ENCODE peak calls at places on chromosome 21, in eight cellular contexts. One of them, this sample, is unnamed.

GRCh38 chr21:19236209-19236608 is 832.6 kb upstream of the TMPRSS15 start:
- DNase-seq in fibroblast of lung: no peak
- DNase-seq in GM23338: no peak
- DNase-seq in heart left ventricle: no peak
- DNase-seq in NB4: no peak
- DNase-seq in stomach: no peak
- DNase-seq in mammary epithelial cell: no peak
- DNase-seq in cardiac muscle cell: no peak
- DNase-seq in this sample: no peak

GRCh38 chr21:15667010-15667409 is 62.8 kb upstream of the USP25 start:
- DNase-seq in stomach: no peak
- DNase-seq in cardiac muscle cell: no peak
- DNase-seq in mammary epithelial cell: peak; percentile 68
- DNase-seq in fibroblast of lung: peak; percentile 66
- DNase-seq in NB4: no peak
- DNase-seq in GM23338: no peak
- DNase-seq in heart left ventricle: no peak
- DNase-seq in this sample: peak; percentile 13

GRCh38 chr21:24444736-24445135 is 1162.5 kb downstream of the MRPL39 start:
- DNase-seq in GM23338: no peak
- DNase-seq in NB4: no peak
- DNase-seq in mammary epithelial cell: no peak
- DNase-seq in stomach: no peak
- DNase-seq in fibroblast of lung: no peak
- DNase-seq in heart left ventricle: no peak
- DNase-seq in cardiac muscle cell: no peak
- DNase-seq in this sample: no peak

GRCh38 chr21:38806153-38806941 is 618 bp downstream of the ETS2 start:
- DNase-seq in cardiac muscle cell: peak; percentile 52
- DNase-seq in stomach: no peak
- DNase-seq in mammary epithelial cell: no peak
- DNase-seq in NB4: peak; percentile 55
- DNase-seq in fibroblast of lung: no peak
- DNase-seq in GM23338: peak; percentile 54
- DNase-seq in heart left ventricle: peak; percentile 49
- DNase-seq in this sample: no peak

GRCh38 chr21:35408401-35408800 is 359.3 kb upstream of the RUNX1 start:
- DNase-seq in cardiac muscle cell: no peak
- DNase-seq in stomach: no peak
- DNase-seq in heart left ventricle: no peak
- DNase-seq in mammary epithelial cell: peak; percentile 37
- DNase-seq in NB4: no peak
- DNase-seq in GM23338: no peak
- DNase-seq in fibroblast of lung: peak; percentile 37
- DNase-seq in this sample: no peak

GRCh38 chr21:15894596-15894995 is 164.8 kb downstream of the USP25 start:
- DNase-seq in GM23338: no peak
- DNase-seq in cardiac muscle cell: no peak
- DNase-seq in NB4: peak; percentile 5
- DNase-seq in heart left ventricle: no peak
- DNase-seq in mammary epithelial cell: no peak
- DNase-seq in fibroblast of lung: peak; percentile 56
- DNase-seq in stomach: no peak
- DNase-seq in this sample: no peak

GRCh38 chr21:42835211-42835610 is 44.1 kb downstream of the WDR4 start:
- DNase-seq in GM23338: no peak
- DNase-seq in cardiac muscle cell: no peak
- DNase-seq in stomach: peak; percentile 1
- DNase-seq in NB4: no peak
- DNase-seq in heart left ventricle: no peak
- DNase-seq in fibroblast of lung: no peak
- DNase-seq in mammary epithelial cell: no peak
- DNase-seq in this sample: no peak

GRCh38 chr21:17775431-17776126 is 43.6 kb downstream of the C21orf91 start:
- DNase-seq in fibroblast of lung: no peak
- DNase-seq in GM23338: no peak
- DNase-seq in stomach: no peak
- DNase-seq in NB4: no peak
- DNase-seq in mammary epithelial cell: no peak
- DNase-seq in cardiac muscle cell: no peak
- DNase-seq in heart left ventricle: no peak
- DNase-seq in this sample: no peak

GRCh38 chr21:42781150-42781980 is 98.0 kb downstream of the WDR4 start:
- DNase-seq in fibroblast of lung: no peak
- DNase-seq in mammary epithelial cell: peak; percentile 27
- DNase-seq in GM23338: peak; percentile 63
- DNase-seq in NB4: no peak
- DNase-seq in cardiac muscle cell: peak; percentile 54
- DNase-seq in stomach: peak; percentile 34
- DNase-seq in heart left ventricle: peak; percentile 27
- DNase-seq in this sample: no peak

GRCh38 chr21:26844258-26845065 is 747 bp downstream of the ADAMTS1 start:
- DNase-seq in NB4: no peak
- DNase-seq in mammary epithelial cell: peak; percentile 64
- DNase-seq in heart left ventricle: peak; percentile 76
- DNase-seq in stomach: no peak
- DNase-seq in cardiac muscle cell: peak; percentile 68
- DNase-seq in GM23338: peak; percentile 60
- DNase-seq in fibroblast of lung: peak; percentile 52
- DNase-seq in this sample: no peak

GRCh38 chr21:26874347-26874746 is 29.1 kb upstream of the ADAMTS1 start:
- DNase-seq in mammary epithelial cell: no peak
- DNase-seq in stomach: no peak
- DNase-seq in GM23338: no peak
- DNase-seq in NB4: no peak
- DNase-seq in fibroblast of lung: no peak
- DNase-seq in cardiac muscle cell: no peak
- DNase-seq in heart left ventricle: no peak
- DNase-seq in this sample: no peak

GRCh38 chr21:29299906-29300546 is 1.3 kb downstream of the BACH1 start:
- DNase-seq in NB4: peak; percentile 86
- DNase-seq in stomach: peak; percentile 39
- DNase-seq in mammary epithelial cell: peak; percentile 94
- DNase-seq in GM23338: peak; percentile 74
- DNase-seq in fibroblast of lung: peak; percentile 92
- DNase-seq in cardiac muscle cell: peak; percentile 70
- DNase-seq in heart left ventricle: peak; percentile 41
- DNase-seq in this sample: peak; percentile 94

GRCh38 chr21:29303301-29303700 is 4.6 kb downstream of the BACH1 start:
- DNase-seq in GM23338: no peak
- DNase-seq in mammary epithelial cell: no peak
- DNase-seq in fibroblast of lung: no peak
- DNase-seq in NB4: no peak
- DNase-seq in stomach: no peak
- DNase-seq in heart left ventricle: no peak
- DNase-seq in cardiac muscle cell: no peak
- DNase-seq in this sample: no peak

GRCh38 chr21:29302340-29302991 is 3.7 kb downstream of the BACH1 start:
- DNase-seq in mammary epithelial cell: peak; percentile 24
- DNase-seq in heart left ventricle: no peak
- DNase-seq in GM23338: no peak
- DNase-seq in cardiac muscle cell: peak; percentile 30
- DNase-seq in fibroblast of lung: peak; percentile 25
- DNase-seq in NB4: no peak
- DNase-seq in stomach: no peak
- DNase-seq in this sample: no peak

GRCh38 chr21:29300547-29301138 is 1.9 kb downstream of the BACH1 start:
- DNase-seq in stomach: no peak
- DNase-seq in NB4: no peak
- DNase-seq in fibroblast of lung: peak; percentile 51
- DNase-seq in mammary epithelial cell: no peak
- DNase-seq in heart left ventricle: no peak
- DNase-seq in GM23338: no peak
- DNase-seq in cardiac muscle cell: no peak
- DNase-seq in this sample: no peak

GRCh38 chr21:29301703-29302102 is 3.0 kb downstream of the BACH1 start:
- DNase-seq in fibroblast of lung: no peak
- DNase-seq in GM23338: no peak
- DNase-seq in stomach: no peak
- DNase-seq in cardiac muscle cell: no peak
- DNase-seq in NB4: no peak
- DNase-seq in mammary epithelial cell: no peak
- DNase-seq in heart left ventricle: no peak
- DNase-seq in this sample: no peak
- H3K4me3 ChIP-seq in fibroblast of lung: peak overlapping the region; percentile 93
- H3K4me3 ChIP-seq in GM23338: peak overlapping the region; percentile 31
- H3K4me3 ChIP-seq in stomach: no peak overlapping the region
- H3K4me3 ChIP-seq in cardiac muscle cell: no peak overlapping the region
- H3K4me3 ChIP-seq in NB4: peak overlapping the region; percentile 79
- H3K4me3 ChIP-seq in mammary epithelial cell: no peak overlapping the region
- H3K4me3 ChIP-seq in heart left ventricle: peak overlapping the region; percentile 89
- H3K4me3 ChIP-seq in this sample: peak overlapping the region; percentile 18

GRCh38 chr21:46097826-46098286 is at the start of gene COL6A2:
- DNase-seq in GM23338: peak; percentile 85
- DNase-seq in mammary epithelial cell: no peak
- DNase-seq in heart left ventricle: peak; percentile 72
- DNase-seq in NB4: no peak
- DNase-seq in stomach: peak; percentile 45
- DNase-seq in fibroblast of lung: peak; percentile 64
- DNase-seq in cardiac muscle cell: peak; percentile 82
- DNase-seq in this sample: no peak
- TF ChIP-seq CTCF in GM23338: peak; percentile 41
- TF ChIP-seq CTCF in mammary epithelial cell: no peak
- TF ChIP-seq CTCF in heart left ventricle: peak; percentile 47
- TF ChIP-seq CTCF in NB4: no peak
- TF ChIP-seq CTCF in stomach: no peak
- TF ChIP-seq CTCF in fibroblast of lung: peak; percentile 14
- TF ChIP-seq CTCF in cardiac muscle cell: peak; percentile 31
- TF ChIP-seq CTCF in this sample: peak; percentile 17

GRCh38 chr21:33019516-33019884 is 6.2 kb upstream of the OLIG2 start:
- DNase-seq in mammary epithelial cell: no peak
- DNase-seq in cardiac muscle cell: no peak
- DNase-seq in GM23338: no peak
- DNase-seq in stomach: no peak
- DNase-seq in NB4: no peak
- DNase-seq in fibroblast of lung: no peak
- DNase-seq in heart left ventricle: no peak
- DNase-seq in this sample: no peak
- H3K4me3 ChIP-seq in mammary epithelial cell: no peak overlapping the region
- H3K4me3 ChIP-seq in cardiac muscle cell: peak overlapping the region; percentile 19
- H3K4me3 ChIP-seq in GM23338: peak overlapping the region; percentile 60
- H3K4me3 ChIP-seq in stomach: no peak overlapping the region
- H3K4me3 ChIP-seq in NB4: no peak overlapping the region
- H3K4me3 ChIP-seq in fibroblast of lung: no peak overlapping the region
- H3K4me3 ChIP-seq in heart left ventricle: no peak overlapping the region
- H3K4me3 ChIP-seq in this sample: no peak overlapping the region

GRCh38 chr21:32414579-32415358 is 2.3 kb downstream of the EVA1C start:
- DNase-seq in NB4: no peak
- DNase-seq in stomach: no peak
- DNase-seq in mammary epithelial cell: peak; percentile 30
- DNase-seq in fibroblast of lung: peak; percentile 70
- DNase-seq in GM23338: no peak
- DNase-seq in heart left ventricle: no peak
- DNase-seq in cardiac muscle cell: no peak
- DNase-seq in this sample: no peak
- TF ChIP-seq CTCF in NB4: peak; percentile 4
- TF ChIP-seq CTCF in stomach: no peak
- TF ChIP-seq CTCF in mammary epithelial cell: peak; percentile 45
- TF ChIP-seq CTCF in fibroblast of lung: peak; percentile 54
- TF ChIP-seq CTCF in GM23338: peak; percentile 54
- TF ChIP-seq CTCF in heart left ventricle: peak; percentile 24
- TF ChIP-seq CTCF in cardiac muscle cell: peak; percentile 45
- TF ChIP-seq CTCF in this sample: peak; percentile 68

GRCh38 chr21:20445971-20446370 is 552.2 kb upstream of the NCAM2 start:
- DNase-seq in stomach: no peak
- DNase-seq in heart left ventricle: no peak
- DNase-seq in mammary epithelial cell: no peak
- DNase-seq in fibroblast of lung: no peak
- DNase-seq in NB4: no peak
- DNase-seq in cardiac muscle cell: no peak
- DNase-seq in GM23338: no peak
- DNase-seq in this sample: no peak
- H3K4me3 ChIP-seq in stomach: no peak overlapping the region
- H3K4me3 ChIP-seq in heart left ventricle: no peak overlapping the region
- H3K4me3 ChIP-seq in mammary epithelial cell: no peak overlapping the region
- H3K4me3 ChIP-seq in fibroblast of lung: no peak overlapping the region
- H3K4me3 ChIP-seq in NB4: no peak overlapping the region
- H3K4me3 ChIP-seq in cardiac muscle cell: no peak overlapping the region
- H3K4me3 ChIP-seq in GM23338: no peak overlapping the region
- H3K4me3 ChIP-seq in this sample: no peak overlapping the region

GRCh38 chr21:34132905-34133304 is 59.5 kb downstream of the MRPS6 start:
- DNase-seq in mammary epithelial cell: no peak
- DNase-seq in heart left ventricle: no peak
- DNase-seq in NB4: no peak
- DNase-seq in GM23338: no peak
- DNase-seq in cardiac muscle cell: no peak
- DNase-seq in fibroblast of lung: no peak
- DNase-seq in stomach: no peak
- DNase-seq in this sample: no peak

GRCh38 chr21:34135330-34135729 is 62.0 kb downstream of the MRPS6 start:
- DNase-seq in cardiac muscle cell: no peak
- DNase-seq in stomach: no peak
- DNase-seq in heart left ventricle: no peak
- DNase-seq in mammary epithelial cell: no peak
- DNase-seq in GM23338: no peak
- DNase-seq in NB4: no peak
- DNase-seq in fibroblast of lung: no peak
- DNase-seq in this sample: no peak

GRCh38 chr21:34133392-34133791 is 60.0 kb downstream of the MRPS6 start:
- DNase-seq in heart left ventricle: no peak
- DNase-seq in fibroblast of lung: no peak
- DNase-seq in stomach: no peak
- DNase-seq in GM23338: no peak
- DNase-seq in mammary epithelial cell: no peak
- DNase-seq in cardiac muscle cell: no peak
- DNase-seq in NB4: no peak
- DNase-seq in this sample: no peak

GRCh38 chr21:34132202-34132601 is 58.8 kb downstream of the MRPS6 start:
- DNase-seq in stomach: no peak
- DNase-seq in mammary epithelial cell: no peak
- DNase-seq in heart left ventricle: no peak
- DNase-seq in cardiac muscle cell: no peak
- DNase-seq in NB4: no peak
- DNase-seq in fibroblast of lung: no peak
- DNase-seq in GM23338: no peak
- DNase-seq in this sample: no peak

DNA sequence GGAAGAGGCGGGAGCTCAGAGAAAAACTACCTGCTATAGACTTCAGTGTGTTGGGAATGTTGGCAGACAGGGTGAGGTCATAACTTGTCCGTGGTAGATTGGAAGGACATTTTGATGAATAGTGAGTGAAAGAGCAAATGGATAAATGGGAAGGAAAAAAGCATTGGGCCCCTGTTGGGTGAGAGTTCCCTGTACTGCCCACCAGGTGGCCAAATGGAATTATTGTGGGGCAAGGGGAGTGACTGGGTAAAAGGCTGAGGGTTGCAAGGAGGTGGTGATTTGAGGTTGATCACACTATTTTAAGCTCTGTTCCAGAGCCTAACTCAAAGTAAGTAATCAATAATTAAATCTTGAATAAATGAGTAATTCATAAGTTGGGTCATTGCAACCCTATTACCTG is 60.4 kb downstream of the MRPS6 start:
- DNase-seq in stomach: no peak
- DNase-seq in heart left ventricle: no peak
- DNase-seq in NB4: peak; percentile 9
- DNase-seq in cardiac muscle cell: no peak
- DNase-seq in mammary epithelial cell: no peak
- DNase-seq in fibroblast of lung: no peak
- DNase-seq in GM23338: peak; percentile 56
- DNase-seq in this sample: no peak
- TF ChIP-seq CTCF in stomach: no peak
- TF ChIP-seq CTCF in heart left ventricle: no peak
- TF ChIP-seq CTCF in NB4: no peak
- TF ChIP-seq CTCF in cardiac muscle cell: peak; percentile 28
- TF ChIP-seq CTCF in mammary epithelial cell: peak; percentile 28
- TF ChIP-seq CTCF in fibroblast of lung: no peak
- TF ChIP-seq CTCF in GM23338: peak; percentile 60
- TF ChIP-seq CTCF in this sample: peak; percentile 13